ENCODE peak calls at places on chromosomes 4 and X, in nine cellular contexts. Z, P, O, H, A, Y, S, G and Q are unnamed samples.

GRCh38 chr4:123786955-123787354 is 390.4 kb downstream of the SPRY1 start:
- DNase-seq in O (no peak), H (no peak), G (no peak), Y (no peak), S (no peak), Z (peak; percentile 58), P (no peak), A (no peak), Q (no peak)

GRCh38 chrX:54891573-54891972 is 29.1 kb upstream of the TRO start:
- DNase-seq in Y (no peak), S (peak; percentile 2), H (peak; percentile 14), A (no peak), P (no peak), O (no peak), G (peak; percentile 7), Z (no peak), Q (peak; percentile 33)

GRCh38 chrX:54064564-54064963 is 20.3 kb upstream of the PHF8 start:
- DNase-seq in H (no peak), Z (no peak), O (no peak), G (no peak), S (no peak), A (no peak), Y (no peak), P (no peak), Q (no peak)

GRCh38 chr4:37243722-37244582 is 591 bp upstream of the NWD2 start:
- DNase-seq in Z (no peak), A (no peak), Y (no peak), P (no peak), H (peak; percentile 80), O (no peak), G (peak; percentile 2), S (no peak), Q (no peak)

GRCh38 chr4:113293673-113294072 is 244.2 kb downstream of the ANK2 start:
- DNase-seq in H (peak; percentile 24), O (no peak), S (no peak), Z (no peak), Y (no peak), G (no peak), P (no peak), A (no peak), Q (no peak)

GRCh38 chrX:16476009-16476408 is 173.9 kb upstream of the S100G start:
- DNase-seq in S (no peak), P (no peak), G (no peak), A (no peak), Z (no peak), Y (no peak), O (no peak), H (no peak), Q (no peak)

GRCh38 chrX:41922694-41923171 is 621 bp downstream of the CASK start:
- DNase-seq in H (peak; percentile 15), Y (no peak), P (no peak), Z (peak; percentile 37), A (no peak), G (peak; percentile 28), O (no peak), S (no peak), Q (peak; percentile 14)

GRCh38 chr4:123840232-123840631 is 443.6 kb downstream of the SPRY1 start:
- DNase-seq in S (no peak), Y (no peak), O (no peak), H (no peak), G (no peak), Z (no peak), P (no peak), A (no peak), Q (no peak)

GRCh38 chr4:4860803-4861591 is 1.5 kb downstream of the MSX1 start:
- DNase-seq in G (no peak), P (peak; percentile 84), A (peak; percentile 53), O (no peak), Z (peak; percentile 48), Y (no peak), H (no peak), S (no peak), Q (peak; percentile 34)

GRCh38 chr4:156992943-156993342 is 21.3 kb upstream of the PDGFC start:
- DNase-seq in Z (no peak), G (no peak), O (no peak), P (no peak), A (no peak), H (no peak), S (no peak), Y (no peak), Q (no peak)

GRCh38 chr4:107712236-107712635 is 7.8 kb downstream of the PAPSS1 start:
- DNase-seq in Z (no peak), P (no peak), Y (no peak), S (no peak), O (no peak), A (no peak), H (no peak), G (no peak), Q (no peak)

GRCh38 chrX:103794117-103794516 is 17.5 kb downstream of the PLP1 start:
- DNase-seq in H (no peak), G (no peak), Z (no peak), Y (no peak), P (no peak), A (no peak), S (no peak), O (no peak), Q (no peak)

GRCh38 chr4:2534904-2535385 is 1.5 kb upstream of the FAM193A start:
- DNase-seq in Z (no peak), O (no peak), A (no peak), S (no peak), P (no peak), Y (no peak), H (no peak), G (no peak), Q (no peak)

GRCh38 chr4:102196221-102196620 is 149.1 kb downstream of the SLC39A8 start:
- DNase-seq in Z (no peak), G (no peak), Y (no peak), S (no peak), O (no peak), P (no peak), A (peak; percentile 3), H (no peak), Q (no peak)

GRCh38 chrX:76427560-76428242 is at the start of gene MAGEE1:
- DNase-seq in Z (peak; percentile 77), P (peak; percentile 34), H (peak; percentile 84), S (peak; percentile 10), Y (peak; percentile 65), A (peak; percentile 17), O (peak; percentile 21), G (peak; percentile 79), Q (peak; percentile 61)

GRCh38 chr4:78059524-78059889 is 2.4 kb downstream of the FRAS1 start:
- DNase-seq in A (peak; percentile 44), P (no peak), Y (no peak), Z (peak; percentile 50), O (peak; percentile 63), S (no peak), G (peak; percentile 7), H (peak; percentile 73), Q (peak; percentile 85)

GRCh38 chrX:100731441-100732281 is at the start of gene SYTL4:
- DNase-seq in S (no peak), G (no peak), Y (no peak), O (no peak), P (peak; percentile 50), H (peak; percentile 64), A (peak; percentile 3), Z (peak; percentile 37), Q (peak; percentile 4)

GRCh38 chrX:49165901-49166881 is 3.6 kb downstream of the MAGIX start:
- DNase-seq in O (no peak), G (peak; percentile 78), Z (peak; percentile 83), P (no peak), S (no peak), Y (peak; percentile 43), A (no peak), H (peak; percentile 55), Q (no peak)

GRCh38 chr4:1050486-1051213 is 39.2 kb downstream of the FGFRL1 start:
- DNase-seq in Z (peak; percentile 33), P (no peak), H (no peak), Y (no peak), A (no peak), O (no peak), G (no peak), S (no peak), Q (no peak)

GRCh38 chrX:115592997-115593734 is 32.2 kb downstream of the PLS3 start:
- DNase-seq in A (no peak), S (no peak), H (no peak), Y (no peak), Z (no peak), O (no peak), G (no peak), P (no peak), Q (no peak)

GRCh38 chrX:69282893-69283690 is 117.8 kb upstream of the PJA1 start:
- DNase-seq in Z (no peak), A (no peak), Y (no peak), H (no peak), P (no peak), G (no peak), O (no peak), S (no peak), Q (no peak)

GRCh38 chr4:177220376-177220775 is 89.3 kb upstream of the NEIL3 start:
- DNase-seq in S (no peak), O (no peak), Y (no peak), P (no peak), Z (no peak), A (no peak), G (no peak), H (no peak), Q (no peak)

GRCh38 chr4:2256781-2257191 is 5.1 kb downstream of the MXD4 start:
- DNase-seq in S (no peak), G (peak; percentile 1), O (no peak), P (no peak), A (no peak), Z (peak; percentile 75), H (no peak), Y (no peak), Q (no peak)

GRCh38 chr4:57303012-57303751 is 193.0 kb upstream of the IGFBP7 start:
- DNase-seq in G (no peak), S (no peak), Y (no peak), O (no peak), P (no peak), A (no peak), Z (no peak), H (no peak), Q (peak; percentile 18)

GRCh38 chrX:13664026-13664425 is 11.1 kb downstream of the TCEANC start:
- DNase-seq in O (no peak), P (no peak), A (no peak), G (no peak), S (no peak), H (no peak), Z (no peak), Y (no peak), Q (no peak)

GRCh38 chr4:99458911-99459447 is 23.8 kb upstream of the ADH7 start:
- DNase-seq in S (no peak), A (peak; percentile 2), P (no peak), Y (no peak), Z (no peak), H (no peak), G (no peak), O (no peak), Q (no peak)

GRCh38 chrX:154732421-154733071 is 18.3 kb downstream of the GAB3 start:
- DNase-seq in Z (no peak), A (no peak), G (peak; percentile 15), P (no peak), S (no peak), Y (no peak), H (no peak), O (no peak), Q (no peak)

GRCh38 chr4:20395160-20395773 is 143.6 kb downstream of the SLIT2 start:
- DNase-seq in A (peak; percentile 3), P (no peak), Y (no peak), Z (no peak), O (no peak), H (peak; percentile 65), G (peak; percentile 14), S (no peak), Q (peak; percentile 62)

GRCh38 chrX:145609951-145610511 is 207.6 kb upstream of the SLITRK2 start:
- DNase-seq in S (no peak), A (no peak), Y (no peak), G (no peak), Z (no peak), O (no peak), P (peak; percentile 5), H (no peak), Q (peak; percentile 1)

GRCh38 chrX:122363112-122363511 is 821.0 kb upstream of the GRIA3 start:
- DNase-seq in O (no peak), G (no peak), P (no peak), S (no peak), Z (no peak), Y (no peak), H (peak; percentile 17), A (no peak), Q (no peak)

GRCh38 chr4:113781439-113782040 is 20.0 kb upstream of the CAMK2D start:
- DNase-seq in Y (no peak), G (no peak), P (no peak), Z (no peak), O (no peak), S (no peak), A (no peak), H (peak; percentile 28), Q (peak; percentile 38)